ENCODE peak calls at places on chromosomes 16 and 17, in five cellular contexts. U, K, R, W and Z are unnamed samples.

GRCh38 chr17:1029196-1029911 is 32.4 kb downstream of the TIMM22 start:
- DNase-seq in U (no peak), W (no peak), K (no peak), R (no peak), Z (peak; percentile 87)

GRCh38 chr16:47204736-47205499 is 61.2 kb upstream of the NETO2 start:
- DNase-seq in R (no peak), W (no peak), U (no peak), K (no peak), Z (no peak)

GRCh38 chr16:10080031-10080772 is 102.0 kb downstream of the GRIN2A start:
- DNase-seq in W (no peak), R (no peak), K (no peak), U (peak; percentile 55), Z (peak; percentile 62)

GRCh38 chr16:56072096-56072495 is 119.2 kb upstream of the GNAO1 start:
- DNase-seq in K (no peak), R (no peak), U (no peak), W (no peak), Z (no peak)

GRCh38 chr17:61007980-61008379 is 330.3 kb downstream of the BCAS3 start:
- DNase-seq in W (no peak), K (peak; percentile 41), U (peak; percentile 15), R (no peak), Z (no peak)

GRCh38 chr16:4913130-4913773 is 23.7 kb downstream of the PPL start:
- DNase-seq in U (no peak), K (no peak), R (no peak), W (no peak), Z (no peak)

GRCh38 chr17:76252040-76252954 is 12.0 kb upstream of the RNF157 start:
- DNase-seq in R (peak; percentile 57), W (no peak), U (no peak), K (no peak), Z (peak; percentile 87)

GRCh38 chr17:51640108-51640622 is 379.8 kb downstream of the UTP18 start:
- DNase-seq in U (no peak), R (peak; percentile 1), K (no peak), W (no peak), Z (no peak)

GRCh38 chr16:11136600-11136999 is 119.4 kb downstream of the SOCS1 start:
- DNase-seq in U (peak; percentile 66), W (no peak), K (no peak), R (no peak), Z (no peak)

GRCh38 chr17:71398706-71399620 is 721.9 kb upstream of the SOX9 start:
- DNase-seq in W (no peak), K (no peak), R (no peak), U (no peak), Z (no peak)

GRCh38 chr16:84478172-84478948 is 26.1 kb downstream of the MEAK7 start:
- DNase-seq in K (no peak), U (no peak), W (no peak), R (no peak), Z (peak; percentile 38)

GRCh38 chr17:20920813-20921199 is 122.0 kb downstream of the USP22 start:
- DNase-seq in W (no peak), R (no peak), U (no peak), K (no peak), Z (no peak)

GRCh38 chr17:82031303-82031884 is at the start of gene RAC3:
- DNase-seq in K (no peak), R (no peak), U (no peak), W (no peak), Z (no peak)

DNA sequence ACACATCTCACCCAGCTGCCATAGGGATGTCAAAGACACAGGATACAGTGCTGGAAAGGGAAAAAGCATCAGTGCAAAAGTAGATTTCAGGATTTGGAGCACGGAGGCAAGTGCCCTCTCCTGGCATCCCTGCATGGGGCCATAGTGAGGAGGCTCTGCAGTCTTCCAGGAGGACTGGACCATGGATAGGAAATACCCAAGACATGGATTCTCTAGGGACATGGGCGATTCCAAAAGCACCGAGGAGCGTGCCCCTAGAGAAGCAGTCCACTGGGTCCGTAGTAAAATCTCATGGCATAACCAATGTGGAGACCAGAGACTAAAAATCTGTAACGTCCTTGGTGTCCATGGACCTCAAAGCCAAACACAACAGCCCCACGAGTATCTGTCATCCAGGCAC is 818.2 kb downstream of the KCNJ18 start:
- DNase-seq in R (no peak), K (no peak), W (no peak), U (no peak), Z (peak; percentile 48)
- H3K9me3 ChIP-seq in R (no peaks in the 10 kb centered on the region), K (no peaks in the 10 kb centered on the region), W (no peaks in the 10 kb centered on the region), U (no peaks in the 10 kb centered on the region), Z (no peaks in the 10 kb centered on the region)

DNA sequence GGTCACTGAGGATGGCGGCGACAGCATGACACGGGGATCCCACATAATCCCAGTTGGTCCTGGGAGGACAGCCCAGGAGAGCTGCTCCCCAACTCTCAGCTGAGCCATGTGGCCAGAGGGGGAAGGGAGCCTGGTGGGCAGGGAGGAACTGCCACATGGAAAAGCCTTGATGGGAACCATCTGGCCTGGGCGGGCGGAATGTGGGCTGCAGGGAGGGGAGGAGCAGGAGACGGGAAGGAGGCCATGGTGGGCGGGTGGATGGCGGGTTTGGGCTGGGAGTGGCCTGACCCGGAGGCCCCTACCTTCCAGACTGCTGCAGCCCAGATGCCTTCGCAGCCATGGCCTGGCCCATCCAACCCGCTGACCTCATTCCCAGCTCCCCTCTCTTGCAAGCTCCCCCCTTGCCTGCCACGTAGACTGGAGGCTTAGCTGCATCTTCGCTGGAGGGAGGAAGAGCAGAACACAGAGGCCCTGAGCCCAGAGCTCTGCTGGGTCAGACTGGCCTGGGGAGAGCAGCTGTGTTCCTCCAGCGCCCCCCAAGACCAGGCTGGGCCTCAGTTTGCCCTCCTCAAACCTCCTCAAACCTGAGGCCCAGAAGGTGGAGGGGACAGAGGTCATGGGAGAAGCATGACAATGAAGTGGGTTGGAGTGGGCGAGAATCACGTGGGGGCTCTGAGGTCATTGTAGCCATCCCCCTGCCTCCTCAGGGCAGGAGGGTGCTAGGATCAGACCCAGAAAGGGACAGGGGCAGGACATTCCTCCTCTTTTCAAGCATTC is 8.2 kb upstream of the COL1A1 start:
- DNase-seq in W (no peak), R (no peak), K (peak; percentile 77), U (peak; percentile 89), Z (peak; percentile 93)
- H3K27ac ChIP-seq in W (no peak overlapping the region), R (no peak overlapping the region), K (peak overlapping the region; percentile 72), U (peak overlapping the region; percentile 63), Z (peak overlapping the region; percentile 80)

GRCh38 chr17:19904412-19904811 is 36.7 kb upstream of the ULK2 start:
- DNase-seq in W (no peak), K (no peak), R (no peak), U (no peak), Z (no peak)

GRCh38 chr17:19900809-19901208 is 33.1 kb upstream of the ULK2 start:
- DNase-seq in R (no peak), U (no peak), W (no peak), K (no peak), Z (no peak)

GRCh38 chr17:19905514-19905913 is 37.8 kb upstream of the ULK2 start:
- DNase-seq in K (no peak), R (no peak), U (no peak), W (no peak), Z (no peak)

GRCh38 chr17:19904924-19905323 is 37.2 kb upstream of the ULK2 start:
- DNase-seq in R (no peak), W (no peak), U (no peak), K (no peak), Z (no peak)
- H3K9me3 ChIP-seq in R (no peaks in the 10 kb centered on the region), W (no peaks in the 10 kb centered on the region), U (no peaks in the 10 kb centered on the region), K (no peaks in the 10 kb centered on the region), Z (no peaks in the 10 kb centered on the region)

GRCh38 chr16:1958715-1959268 is 546 bp upstream of the NDUFB10 start:
- DNase-seq in R (no peak), W (no peak), U (no peak), K (no peak), Z (no peak)

GRCh38 chr16:1964046-1964505 is 550 bp downstream of the RPS2 start:
- DNase-seq in K (peak; percentile 40), R (peak; percentile 57), W (peak; percentile 23), U (no peak), Z (no peak)

GRCh38 chr16:1959269-1960039 is at the start of gene NDUFB10:
- DNase-seq in R (peak; percentile 87), W (peak; percentile 85), U (peak; percentile 93), K (peak; percentile 95), Z (peak; percentile 94)

GRCh38 chr16:1960665-1961630 is 1.6 kb downstream of the NDUFB10 start:
- DNase-seq in W (no peak), K (no peak), R (peak; percentile 35), U (no peak), Z (no peak)

GRCh38 chr16:1961651-1962067 is 2.3 kb downstream of the NDUFB10 start:
- DNase-seq in U (no peak), K (no peak), W (no peak), R (no peak), Z (no peak)
- H3K27ac ChIP-seq in U (no peak overlapping the region), K (no peak overlapping the region), W (peak overlapping the region; percentile 41), R (no peak overlapping the region), Z (no peak overlapping the region)

GRCh38 chr16:924806-925205 is 46.0 kb downstream of the LMF1 start:
- DNase-seq in U (no peak), K (no peak), W (no peak), R (no peak), Z (no peak)
- H3K9me3 ChIP-seq in U (no peaks in the 10 kb centered on the region), K (no peaks in the 10 kb centered on the region), W (no peaks in the 10 kb centered on the region), R (no peaks in the 10 kb centered on the region), Z (no peaks in the 10 kb centered on the region)

GRCh38 chr16:85519540-85520231 is 93.4 kb upstream of the GSE1 start:
- DNase-seq in K (no peak), W (no peak), R (no peak), U (no peak), Z (no peak)
- H3K27ac ChIP-seq in K (no peak overlapping the region), W (no peak overlapping the region), R (no peak overlapping the region), U (no peak overlapping the region), Z (no peak overlapping the region)

DNA sequence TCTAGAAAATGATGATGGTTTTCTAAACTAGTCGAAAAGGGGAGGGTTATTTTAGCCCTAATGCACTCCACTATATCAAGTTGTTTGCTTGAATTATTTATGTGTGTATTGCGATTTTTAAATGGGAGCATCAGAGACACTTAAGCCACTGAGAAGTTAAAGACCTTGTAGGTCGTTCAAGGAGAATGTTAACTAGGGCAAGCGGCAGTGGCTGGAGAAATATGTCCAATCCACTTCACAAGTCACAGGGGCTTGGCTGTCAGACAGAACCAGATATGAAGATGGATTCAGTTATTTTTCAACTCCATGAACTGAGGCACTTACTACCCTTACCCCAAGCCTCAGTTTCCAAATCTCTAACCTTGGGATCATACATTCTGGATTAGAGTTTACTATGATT is 702.0 kb downstream of the CDH11 start:
- DNase-seq in W (no peak), K (no peak), U (no peak), R (no peak), Z (no peak)
- H3K9me3 ChIP-seq in W (peaks cover 2% of the 10 kb centered on the region), K (no peaks in the 10 kb centered on the region), U (no peaks in the 10 kb centered on the region), R (no peaks in the 10 kb centered on the region), Z (no peaks in the 10 kb centered on the region)

GRCh38 chr17:34246872-34247271 is 8.2 kb upstream of the CCL2 start:
- DNase-seq in U (no peak), K (no peak), W (no peak), R (no peak), Z (no peak)

GRCh38 chr17:34245496-34245895 is 9.6 kb upstream of the CCL2 start:
- DNase-seq in R (no peak), U (no peak), K (no peak), W (no peak), Z (no peak)

GRCh38 chr17:34243732-34244299 is 11.3 kb upstream of the CCL2 start:
- DNase-seq in U (no peak), K (no peak), W (no peak), R (no peak), Z (no peak)

GRCh38 chr17:34248807-34249496 is 6.1 kb upstream of the CCL2 start:
- DNase-seq in W (no peak), K (no peak), U (no peak), R (no peak), Z (no peak)

GRCh38 chr17:34246436-34246835 is 8.6 kb upstream of the CCL2 start:
- DNase-seq in K (no peak), R (no peak), U (no peak), W (no peak), Z (no peak)
- H3K27ac ChIP-seq in K (no peak overlapping the region), R (no peak overlapping the region), U (no peak overlapping the region), W (no peak overlapping the region), Z (no peak overlapping the region)